ENCODE peak calls at places on chromosomes 7 and 10, in seven cellular contexts. Q, U, I, V, R, D and W are unnamed samples.

GRCh38 chr10:12600652-12601051 is 251.3 kb downstream of the CAMK1D start:
- DNase-seq in Q (no peak), D (no peak), I (no peak), V (no peak), R (no peak), U (no peak), W (no peak)

GRCh38 chr7:135377171-135377570 is 132.7 kb downstream of the CNOT4 start:
- DNase-seq in R (no peak), I (no peak), Q (no peak), U (no peak), D (no peak), V (no peak), W (no peak)

GRCh38 chr10:101030492-101031127 is 319 bp downstream of the PDZD7 start:
- DNase-seq in D (no peak), Q (peak; percentile 65), U (peak; percentile 48), I (no peak), V (no peak), R (no peak), W (no peak)

GRCh38 chr10:119341236-119342016 is 134.1 kb downstream of the GRK5 start:
- DNase-seq in U (peak; percentile 66), R (no peak), V (no peak), I (no peak), Q (peak; percentile 86), D (no peak), W (no peak)

GRCh38 chr7:1667566-1668485 is 2.3 kb upstream of the ELFN1 start:
- DNase-seq in U (no peak), Q (no peak), D (no peak), I (no peak), V (no peak), R (peak; percentile 45), W (no peak)

GRCh38 chr10:22816298-22816653 is 101.9 kb upstream of the PIP4K2A start:
- DNase-seq in V (peak; percentile 74), Q (peak; percentile 98), R (no peak), U (peak; percentile 95), I (no peak), D (no peak), W (peak; percentile 80)

GRCh38 chr7:117202511-117202910 is 120.3 kb downstream of the WNT2 start:
- DNase-seq in I (no peak), R (no peak), U (peak; percentile 44), D (no peak), Q (peak; percentile 30), V (no peak), W (no peak)

GRCh38 chr10:97843296-97843671 is 6.4 kb upstream of the GOLGA7B start:
- DNase-seq in D (no peak), I (no peak), V (no peak), Q (peak; percentile 31), R (no peak), U (peak; percentile 13), W (no peak)

GRCh38 chr10:130498934-130499333 is 362.7 kb downstream of the GLRX3 start:
- DNase-seq in R (no peak), I (no peak), D (no peak), Q (no peak), U (no peak), V (no peak), W (no peak)

GRCh38 chr7:99019523-99020412 is 124.1 kb downstream of the SMURF1 start:
- DNase-seq in V (no peak), U (no peak), I (no peak), R (no peak), D (no peak), Q (no peak), W (no peak)

GRCh38 chr7:40966693-40967092 is 736.2 kb downstream of the INHBA start:
- DNase-seq in I (no peak), Q (no peak), V (no peak), D (no peak), R (no peak), U (no peak), W (no peak)

GRCh38 chr10:62527019-62527827 is 153.1 kb downstream of the ZNF365 start:
- DNase-seq in V (no peak), D (no peak), I (peak; percentile 9), R (no peak), Q (no peak), U (no peak), W (no peak)

GRCh38 chr7:23334482-23335056 is 35.4 kb downstream of the MALSU1 start:
- DNase-seq in Q (peak; percentile 100), D (no peak), V (peak; percentile 87), I (no peak), U (peak; percentile 99), R (no peak), W (peak; percentile 90)

GRCh38 chr10:14648042-14648765 is 126.5 kb downstream of the FAM107B start:
- DNase-seq in D (peak; percentile 89), R (no peak), U (peak; percentile 25), V (peak; percentile 54), Q (peak; percentile 7), I (peak; percentile 73), W (no peak)

GRCh38 chr7:70037171-70037933 is 439.1 kb downstream of the AUTS2 start:
- DNase-seq in I (no peak), R (no peak), Q (no peak), V (no peak), D (no peak), U (no peak), W (peak; percentile 25)

GRCh38 chr10:74955796-74956195 is 129.4 kb downstream of the KAT6B start:
- DNase-seq in R (no peak), D (no peak), V (no peak), U (peak; percentile 34), Q (peak; percentile 57), I (no peak), W (no peak)

GRCh38 chr7:787332-788240 is 44.7 kb upstream of the SUN1 start:
- DNase-seq in U (no peak), V (no peak), I (no peak), Q (peak; percentile 15), R (no peak), D (no peak), W (no peak)

GRCh38 chr7:41451826-41452225 is 251.1 kb downstream of the INHBA start:
- DNase-seq in V (no peak), R (no peak), Q (peak; percentile 71), D (no peak), U (peak; percentile 57), I (no peak), W (no peak)